ENCODE peak calls at places on chromosomes 3 and 15, in four cellular contexts. T is IMR-90, N is mesendoderm, K is H1. Q is an unnamed sample.

GRCh38 chr3:71503525-71504249 is 79.8 kb downstream of the FOXP1 start:
- DNase-seq in T (peak; percentile 83), N (no peak), K (no peak), Q (no peak)

GRCh38 chr3:113252553-113252952 is 41.2 kb downstream of the BOC start:
- DNase-seq in T (no peak), N (no peak), K (no peak), Q (peak; percentile 10)

GRCh38 chr15:75675579-75676404 is 28.1 kb downstream of the SNX33 start:
- DNase-seq in T (no peak), N (no peak), K (no peak), Q (no peak)

GRCh38 chr3:112446343-112446742 is 52.9 kb downstream of the BTLA start:
- DNase-seq in T (no peak), N (peak; percentile 49), K (no peak), Q (no peak)

GRCh38 chr3:175486255-175486654 is 627.1 kb downstream of the NAALADL2 start:
- DNase-seq in T (no peak), N (no peak), K (no peak), Q (no peak)

GRCh38 chr3:152357587-152357986 is 88.9 kb downstream of the MBNL1 start:
- DNase-seq in T (no peak), N (peak; percentile 39), K (no peak), Q (no peak)

GRCh38 chr3:146380052-146380451 is 89.3 kb downstream of the PLSCR2 start:
- DNase-seq in T (no peak), N (no peak), K (no peak), Q (no peak)

GRCh38 chr15:80787238-80787805 is 8.2 kb downstream of the CEMIP start:
- DNase-seq in T (peak; percentile 40), N (peak; percentile 40), K (no peak), Q (peak; percentile 45)

GRCh38 chr3:82044918-82045715 is 283.7 kb upstream of the GBE1 start:
- DNase-seq in T (no peak), N (no peak), K (no peak), Q (no peak)

GRCh38 chr15:28915935-28916334 is 30.2 kb downstream of the APBA2 start:
- DNase-seq in T (no peak), N (no peak), K (no peak), Q (no peak)

GRCh38 chr15:68365140-68365745 is 66.7 kb downstream of the ITGA11 start:
- DNase-seq in T (no peak), N (no peak), K (no peak), Q (no peak)

GRCh38 chr3:156379327-156379726 is 175.6 kb downstream of the SSR3 start:
- DNase-seq in T (no peak), N (no peak), K (no peak), Q (no peak)

GRCh38 chr3:112778298-112779008 is 68.2 kb downstream of the CD200R1L start:
- DNase-seq in T (peak; percentile 90), N (no peak), K (no peak), Q (no peak)

GRCh38 chr3:17213102-17213501 is 328.3 kb downstream of the PLCL2 start:
- DNase-seq in T (peak; percentile 65), N (no peak), K (no peak), Q (no peak)

GRCh38 chr15:26867199-26868007 is 541 bp downstream of the GABRA5 start:
- DNase-seq in T (no peak), N (peak; percentile 58), K (no peak), Q (no peak)

GRCh38 chr3:62968128-62968527 is 92.9 kb upstream of the CADPS start:
- DNase-seq in T (no peak), N (no peak), K (no peak), Q (no peak)

GRCh38 chr3:72738752-72739520 is 109.3 kb downstream of the SHQ1 start:
- DNase-seq in T (no peak), N (peak; percentile 70), K (no peak), Q (peak; percentile 88)

GRCh38 chr3:115040673-115041286 is 106.3 kb downstream of the ZBTB20 start:
- DNase-seq in T (peak; percentile 52), N (peak; percentile 26), K (no peak), Q (no peak)

GRCh38 chr3:98099848-98100247 is 12.9 kb downstream of the OR5AC2 start:
- DNase-seq in T (no peak), N (no peak), K (no peak), Q (no peak)

GRCh38 chr3:30343861-30344260 is 262.5 kb upstream of the TGFBR2 start:
- DNase-seq in T (no peak), N (no peak), K (no peak), Q (no peak)

GRCh38 chr3:19898725-19899124 is 35.3 kb downstream of the EFHB start:
- DNase-seq in T (peak; percentile 8), N (no peak), K (no peak), Q (no peak)

GRCh38 chr15:56082263-56082761 is 88.9 kb upstream of the NEDD4 start:
- DNase-seq in T (no peak), N (no peak), K (no peak), Q (no peak)

GRCh38 chr15:40785158-40785557 is 15.4 kb downstream of the C15orf62 start:
- DNase-seq in T (no peak), N (no peak), K (no peak), Q (no peak)

GRCh38 chr15:80234883-80235282 is 17.1 kb downstream of the CTXND1 start:
- DNase-seq in T (peak; percentile 14), N (peak; percentile 58), K (peak; percentile 31), Q (peak; percentile 75)

GRCh38 chr3:157156844-157157635 is 2.9 kb downstream of the CCNL1 start:
- DNase-seq in T (peak; percentile 33), N (peak; percentile 61), K (no peak), Q (no peak)

GRCh38 chr3:71305246-71306206 is 278.0 kb downstream of the FOXP1 start:
- DNase-seq in T (peak; percentile 57), N (peak; percentile 92), K (peak; percentile 73), Q (peak; percentile 88)

GRCh38 chr15:88465633-88466219 is 1.5 kb downstream of the MRPL46 start:
- DNase-seq in T (peak; percentile 55), N (peak; percentile 36), K (no peak), Q (no peak)

GRCh38 chr3:47908744-47909143 is 105.8 kb downstream of the DHX30 start:
- DNase-seq in T (peak; percentile 6), N (no peak), K (no peak), Q (no peak)

DNA sequence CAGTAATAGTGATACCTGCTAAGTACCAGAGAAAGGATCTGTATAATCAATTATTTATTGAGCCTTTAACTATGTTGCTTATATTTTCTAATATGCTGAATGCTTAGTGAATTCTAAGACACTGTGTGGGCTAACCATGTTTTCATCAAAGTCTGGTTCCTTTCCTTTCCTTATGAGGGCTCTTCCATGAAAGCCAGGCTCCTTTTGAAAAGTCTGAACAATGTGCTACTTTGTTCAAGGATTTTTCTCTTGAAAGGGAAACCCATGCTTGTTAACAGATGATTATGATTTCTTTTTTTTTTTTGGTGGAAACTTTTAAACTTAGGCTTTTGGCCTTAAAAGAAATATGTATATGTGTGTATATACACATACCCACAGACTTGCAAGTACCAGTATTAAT is 17.0 kb downstream of the YEATS2 start:
- DNase-seq in T (no peak), N (no peak), K (no peak), Q (no peak)
- H4K5ac ChIP-seq in T (no peak overlapping the region), N (no peak overlapping the region), K (no peak overlapping the region), Q (no peak overlapping the region)

DNA sequence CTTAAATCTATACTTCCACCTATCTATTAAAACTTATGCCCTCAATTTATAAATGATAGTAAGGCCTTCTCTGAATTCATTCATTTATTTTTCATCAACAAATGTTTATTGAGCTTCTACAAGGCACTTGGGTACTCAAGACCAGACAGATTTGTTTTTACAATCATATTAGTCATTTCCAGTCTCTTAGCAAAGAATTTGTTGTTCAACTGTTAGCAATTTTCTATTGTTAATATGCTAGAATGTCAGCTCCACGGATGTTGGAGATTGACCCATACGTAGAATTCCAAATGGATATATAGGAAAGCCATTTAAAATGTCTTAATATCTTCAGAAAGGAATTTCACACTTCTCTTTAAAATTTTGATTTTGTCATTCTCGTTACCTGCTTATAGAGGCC is 36.7 kb downstream of the ZBTB38 start:
- DNase-seq in T (peak; percentile 82), N (no peak), K (no peak), Q (no peak)
- H3K27me3 ChIP-seq in T (no peaks in the 10 kb centered on the region), N (no peaks in the 10 kb centered on the region), K (peaks cover 18% of the 10 kb centered on the region), Q (no peaks in the 10 kb centered on the region)

GRCh38 chr3:109385442-109386318 is 48.3 kb upstream of the DPPA4 start:
- DNase-seq in T (no peak), N (peak; percentile 14), K (no peak), Q (no peak)

GRCh38 chr3:109387241-109387640 is 49.9 kb upstream of the DPPA4 start:
- DNase-seq in T (no peak), N (no peak), K (no peak), Q (no peak)

GRCh38 chr3:109382573-109382972 is 45.2 kb upstream of the DPPA4 start:
- DNase-seq in T (no peak), N (no peak), K (no peak), Q (no peak)

DNA sequence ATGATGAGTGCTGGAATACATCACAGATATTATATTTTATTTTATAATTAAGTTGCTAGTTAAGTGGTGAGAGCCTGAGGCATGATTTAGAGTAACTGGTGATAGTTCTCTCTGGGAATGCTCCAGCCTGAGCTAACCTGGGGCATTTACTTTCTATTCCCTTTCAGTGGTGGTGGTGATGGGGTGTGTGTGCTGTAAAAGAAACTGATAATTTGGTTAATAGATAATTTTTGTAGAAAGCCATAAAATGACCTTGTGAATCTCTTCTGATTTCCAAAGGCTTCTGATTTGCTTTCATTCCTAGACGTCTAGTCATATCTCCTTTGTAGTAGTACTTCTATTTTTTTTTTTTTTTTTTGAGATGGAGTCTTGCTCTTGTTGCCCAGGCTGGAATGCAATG is 46.8 kb upstream of the DPPA4 start:
- DNase-seq in T (no peak), N (no peak), K (no peak), Q (no peak)
- H4K5ac ChIP-seq in T (no peak overlapping the region), N (no peak overlapping the region), K (no peak overlapping the region), Q (no peak overlapping the region)

DNA sequence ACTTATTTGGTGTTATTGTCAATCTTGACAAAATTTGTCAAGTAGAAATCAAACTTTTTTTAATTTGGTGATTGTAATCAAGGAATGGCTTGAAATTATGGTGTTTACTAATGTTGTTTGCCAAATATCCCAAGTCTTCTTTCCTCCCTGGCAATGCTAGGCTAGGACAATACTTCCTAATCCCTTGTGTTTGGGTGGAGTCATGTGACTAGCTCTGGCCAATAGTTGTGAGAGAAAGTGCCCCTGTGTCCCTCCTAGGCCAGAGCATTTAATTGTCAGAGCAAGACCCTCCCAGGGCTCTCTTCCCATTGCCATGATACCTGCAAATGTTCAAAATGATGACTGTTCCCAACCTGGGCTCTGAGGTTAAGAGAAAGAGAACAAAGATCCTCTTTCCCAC is 132.7 kb downstream of the ANXA2 start:
- DNase-seq in T (no peak), N (peak; percentile 22), K (no peak), Q (no peak)
- H3K27me3 ChIP-seq in T (peaks cover 2% of the 10 kb centered on the region), N (no peaks in the 10 kb centered on the region), K (peaks cover 2% of the 10 kb centered on the region), Q (no peaks in the 10 kb centered on the region)

Q was measured in H9.